ENCODE peak calls at places on chromosomes 13 and 19, in seven cellular contexts. K, F, S, O, R, Z and H are unnamed samples.

GRCh38 chr13:114328595-114328994 is 14.3 kb downstream of the CHAMP1 start:
- DNase-seq in Z (no peak), O (no peak), K (no peak), R (no peak), F (no peak), S (no peak), H (no peak)

GRCh38 chr13:67018775-67019174 is 211.4 kb downstream of the PCDH9 start:
- DNase-seq in O (no peak), F (no peak), S (no peak), K (no peak), Z (no peak), R (no peak), H (no peak)

GRCh38 chr19:10115392-10116084 is 4.0 kb downstream of the P2RY11 start:
- DNase-seq in F (no peak), K (no peak), O (no peak), S (no peak), Z (no peak), R (no peak), H (no peak)

GRCh38 chr13:65881561-65882155 is 1348.5 kb downstream of the PCDH9 start:
- DNase-seq in S (no peak), R (no peak), F (no peak), Z (no peak), O (no peak), K (no peak), H (no peak)

GRCh38 chr19:11479470-11480080 is 1.3 kb downstream of the ELAVL3 start:
- DNase-seq in Z (no peak), O (peak), R (no peak), S (no peak), K (peak), F (peak), H (peak)

GRCh38 chr19:48913114-48913513 is 13.0 kb downstream of the NUCB1 start:
- DNase-seq in K (no peak), F (no peak), O (peak), R (no peak), Z (no peak), S (no peak), H (no peak)

GRCh38 chr19:51491586-51491985 is 10.0 kb downstream of the SIGLEC12 start:
- DNase-seq in S (no peak), R (no peak), F (no peak), K (no peak), Z (no peak), O (no peak), H (no peak)

GRCh38 chr13:40440990-40441820 is 225.2 kb downstream of the FOXO1 start:
- DNase-seq in S (peak), F (peak), O (no peak), K (peak), R (no peak), Z (no peak), H (peak)

GRCh38 chr13:51453308-51453958 is 597 bp upstream of the INTS6 start:
- DNase-seq in F (peak), Z (no peak), K (peak), R (peak), S (no peak), O (peak), H (peak)

GRCh38 chr19:16582486-16583261 is 10.5 kb upstream of the SLC35E1 start:
- DNase-seq in R (no peak), O (no peak), K (no peak), Z (no peak), S (no peak), F (no peak), H (no peak)

GRCh38 chr13:72638059-72638815 is 89.2 kb downstream of the MZT1 start:
- DNase-seq in R (no peak), O (no peak), K (no peak), Z (no peak), S (no peak), F (no peak), H (no peak)

GRCh38 chr13:53782400-53783030 is 753.9 kb downstream of the OLFM4 start:
- DNase-seq in F (no peak), Z (no peak), K (no peak), O (peak), R (no peak), S (peak), H (peak)

GRCh38 chr19:39971380-39971841 is 446 bp downstream of the PSMC4 start:
- DNase-seq in R (no peak), O (peak), K (peak), Z (no peak), S (no peak), F (peak), H (no peak)

GRCh38 chr13:44768775-44769578 is 192.8 kb upstream of the TSC22D1 start:
- DNase-seq in F (no peak), O (no peak), Z (no peak), K (no peak), S (peak), R (no peak), H (no peak)

GRCh38 chr19:17590780-17591688 is 35.6 kb downstream of the COLGALT1 start:
- DNase-seq in O (no peak), Z (no peak), K (no peak), F (no peak), R (no peak), S (no peak), H (no peak)

GRCh38 chr19:18477974-18478373 is 40.0 kb upstream of the ISYNA1 start:
- DNase-seq in Z (no peak), R (no peak), O (no peak), K (no peak), S (no peak), F (no peak), H (no peak)

GRCh38 chr13:27283906-27284523 is 13.4 kb downstream of the RASL11A start:
- DNase-seq in Z (no peak), O (no peak), S (peak), R (no peak), F (no peak), K (no peak), H (peak)

GRCh38 chr19:17089238-17089637 is 13.7 kb downstream of the MYO9B start:
- DNase-seq in O (no peak), Z (peak), F (no peak), S (no peak), K (no peak), R (no peak), H (no peak)

GRCh38 chr19:456547-457110 is 4.2 kb downstream of the SHC2 start:
- DNase-seq in R (no peak), K (no peak), Z (no peak), S (no peak), O (no peak), F (no peak), H (no peak)

GRCh38 chr19:10290876-10291553 is 1.3 kb downstream of the ICAM5 start:
- DNase-seq in O (peak), R (no peak), F (peak), K (peak), S (peak), Z (no peak), H (no peak)

GRCh38 chr19:41426952-41427646 is at the start of gene B3GNT8:
- DNase-seq in S (peak), F (peak), K (peak), Z (peak), R (peak), O (peak), H (no peak)

GRCh38 chr19:17775245-17775927 is 19.6 kb upstream of the B3GNT3 start:
- DNase-seq in R (no peak), S (no peak), O (peak), Z (no peak), K (no peak), F (no peak), H (no peak)

GRCh38 chr13:62512194-62513141 is 1096.8 kb upstream of the PCDH20 start:
- DNase-seq in O (peak), R (no peak), Z (peak), S (peak), F (no peak), K (peak), H (peak)

GRCh38 chr13:98664510-98664909 is 87.6 kb upstream of the STK24 start:
- DNase-seq in S (no peak), K (no peak), Z (no peak), F (no peak), R (no peak), O (no peak), H (no peak)

GRCh38 chr13:112761701-112762689 is 72.2 kb downstream of the ATP11A start:
- DNase-seq in O (peak), Z (no peak), S (no peak), R (no peak), F (peak), K (no peak), H (no peak)

GRCh38 chr13:97307882-97308624 is 85.9 kb downstream of the MBNL2 start:
- DNase-seq in S (peak), O (peak), K (no peak), R (no peak), F (peak), Z (no peak), H (peak)

GRCh38 chr19:31349160-31349881 is at the start of gene TSHZ3:
- DNase-seq in Z (no peak), R (no peak), F (peak), K (peak), S (peak), O (peak), H (peak)

GRCh38 chr19:29841209-29841558 is 29.4 kb downstream of the CCNE1 start:
- DNase-seq in S (no peak), F (no peak), K (no peak), R (no peak), Z (no peak), O (no peak), H (no peak)

GRCh38 chr13:37074703-37075102 is 15.2 kb upstream of the SUPT20H start:
- DNase-seq in R (no peak), K (no peak), O (peak), Z (no peak), F (no peak), S (no peak), H (no peak)

GRCh38 chr19:15245370-15246197 is 13.3 kb upstream of the EPHX3 start:
- DNase-seq in Z (no peak), S (no peak), K (no peak), R (no peak), F (no peak), O (no peak), H (no peak)
- H3K27ac ChIP-seq in Z (no peak), S (no peak), K (no peak), R (peak), F (peak), O (no peak), H (peak)

DNA sequence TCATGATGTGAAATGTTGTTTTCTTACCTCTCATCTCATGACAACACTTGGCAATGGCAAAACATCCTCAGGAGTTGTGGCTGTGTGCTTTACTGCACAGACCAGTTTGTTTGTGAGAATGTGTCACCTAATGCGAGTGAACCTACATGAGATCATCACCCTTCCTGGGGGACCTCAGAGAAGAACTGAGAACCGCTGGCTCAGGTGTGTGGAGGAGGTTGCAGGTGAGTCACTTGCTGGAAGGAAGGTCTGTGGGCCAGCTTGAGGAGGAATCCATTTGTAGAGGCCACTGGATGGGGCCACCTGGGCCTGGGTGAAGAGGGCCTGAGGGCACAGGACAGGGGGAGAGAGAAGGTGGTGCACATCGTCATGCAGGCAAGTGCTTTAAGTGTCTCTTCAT is 3.0 kb upstream of the CEACAM1 start:
- DNase-seq in S (no peak), O (no peak), F (no peak), Z (no peak), K (no peak), R (no peak), H (no peak)
- H3K27ac ChIP-seq in S (no peak), O (no peak), F (no peak), Z (no peak), K (no peak), R (no peak), H (no peak)

DNA sequence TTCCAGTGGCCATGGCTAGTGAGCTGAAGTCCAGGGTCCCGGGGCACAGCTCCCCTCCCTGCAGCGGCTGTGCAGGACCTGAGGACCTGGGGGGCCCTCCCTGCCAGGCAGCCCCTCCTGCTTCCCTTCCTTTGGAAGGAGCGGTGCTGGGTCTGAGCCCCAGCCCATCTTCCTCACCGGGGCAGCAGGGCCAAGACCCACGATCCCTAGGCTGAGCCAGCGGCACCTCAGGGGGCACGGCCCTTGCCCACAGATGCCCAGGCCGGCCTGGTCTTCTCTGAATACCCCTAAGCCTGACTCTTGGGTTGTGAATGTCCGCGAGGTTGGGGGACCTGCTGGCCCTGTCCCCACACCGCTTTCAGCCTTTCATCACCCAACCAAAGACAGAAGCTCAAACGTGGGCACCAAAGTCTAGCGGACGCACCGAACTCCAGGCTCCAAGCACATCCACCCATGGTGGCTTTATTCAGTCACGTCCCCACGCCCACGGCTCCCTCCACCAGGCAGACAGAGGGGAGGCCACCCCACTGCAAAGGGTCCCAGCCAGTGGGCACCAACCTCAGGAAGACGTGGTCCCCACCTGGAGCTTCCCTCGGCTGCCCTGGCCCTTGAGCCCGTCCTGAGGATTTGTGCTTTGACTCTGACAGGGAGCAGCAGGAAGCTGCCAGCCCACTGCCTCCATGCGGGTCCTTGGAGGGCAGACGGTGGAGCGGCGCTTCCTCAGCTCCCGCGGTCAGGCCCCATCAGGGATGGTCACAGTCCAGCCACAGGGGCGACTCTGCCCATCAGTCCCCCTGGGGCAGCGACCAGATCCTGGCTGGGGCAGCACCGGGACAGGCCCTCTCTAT is 8.3 kb upstream of the MEX3D start:
- DNase-seq in K (no peak), Z (no peak), S (no peak), O (no peak), F (no peak), R (no peak), H (no peak)
- H3K27ac ChIP-seq in K (no peak), Z (no peak), S (no peak), O (no peak), F (peak), R (no peak), H (no peak)

DNA sequence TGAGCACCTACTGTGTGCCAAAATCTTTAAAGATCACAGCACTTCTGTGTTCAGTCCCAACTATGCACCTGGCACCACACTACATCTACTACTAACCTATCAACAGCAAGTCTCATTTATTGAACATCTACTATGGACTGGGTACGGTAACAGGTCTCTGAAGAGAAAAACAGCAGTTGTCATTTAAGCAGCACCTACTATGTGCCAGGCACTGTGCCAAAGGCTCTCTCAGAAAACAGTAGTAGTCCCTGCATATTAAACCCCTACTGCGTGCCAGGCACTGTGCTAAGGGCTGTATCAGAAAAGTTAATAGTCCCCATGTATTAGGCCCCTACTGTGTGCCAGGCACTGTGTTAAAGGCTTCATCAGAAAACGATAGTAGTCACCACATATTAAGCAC is 106.2 kb downstream of the PTPRS start:
- DNase-seq in R (no peak), O (no peak), S (no peak), F (no peak), Z (no peak), K (no peak), H (no peak)
- H3K27ac ChIP-seq in R (no peak), O (no peak), S (no peak), F (no peak), Z (no peak), K (no peak), H (no peak)

GRCh38 chr13:29589967-29590366 is 5.5 kb downstream of the SLC7A1 start:
- DNase-seq in F (no peak), O (peak), R (no peak), S (no peak), K (no peak), Z (no peak), H (no peak)
- H3K27ac ChIP-seq in F (no peak), O (no peak), R (peak), S (no peak), K (no peak), Z (no peak), H (no peak)